ENCODE peak calls at places on chromosomes 13 and 19, in five cellular contexts. X is astrocyte of the hippocampus, J is germinal center, V is neural crest cell, Z is hippocampal formation. P is an unnamed sample.

GRCh38 chr19:31438401-31439269 is 89.4 kb upstream of the TSHZ3 start:
- DNase-seq in J (no peak), X (no peak), V (no peak), Z (no peak), P (no peak)

GRCh38 chr19:51692065-51692915 is 840 bp upstream of the SPACA6 start:
- DNase-seq in Z (no peak), X (no peak), J (no peak), V (no peak), P (no peak)

GRCh38 chr13:111213964-111214726 is 99.0 kb downstream of the ARHGEF7 start:
- DNase-seq in X (no peak), J (peak; percentile 23), V (no peak), Z (no peak), P (no peak)

GRCh38 chr19:13100031-13100588 is 2.5 kb downstream of the LYL1 start:
- DNase-seq in V (no peak), Z (no peak), J (no peak), X (peak; percentile 58), P (peak; percentile 33)

GRCh38 chr13:73767191-73767741 is 366.9 kb downstream of the KLF12 start:
- DNase-seq in J (no peak), X (peak; percentile 41), V (no peak), Z (no peak), P (no peak)

GRCh38 chr13:48068952-48069351 is 26.0 kb downstream of the MED4 start:
- DNase-seq in Z (no peak), J (no peak), V (no peak), X (no peak), P (no peak)

GRCh38 chr13:47545630-47546029 is 455.4 kb downstream of the SUCLA2 start:
- DNase-seq in X (peak; percentile 1), Z (no peak), V (no peak), J (no peak), P (no peak)

GRCh38 chr19:28543244-28543776 is 669.6 kb downstream of the UQCRFS1 start:
- DNase-seq in V (no peak), Z (no peak), X (no peak), J (no peak), P (no peak)

GRCh38 chr13:59266478-59267063 is 897.2 kb downstream of the DIAPH3 start:
- DNase-seq in X (no peak), Z (no peak), J (no peak), V (no peak), P (no peak)

GRCh38 chr13:28379371-28380083 is 115.4 kb downstream of the FLT1 start:
- DNase-seq in Z (no peak), J (no peak), X (no peak), V (no peak), P (no peak)

GRCh38 chr19:10289836-10290438 is at the start of gene ICAM5:
- DNase-seq in J (peak; percentile 25), V (no peak), Z (no peak), X (peak; percentile 43), P (no peak)